ENCODE peak calls at places on chromosomes 3 and 15, in four cellular contexts. One of them, this sample, is unnamed.

GRCh38 chr3:101703169-101703568 is 16.7 kb upstream of the RPL24 start:
- DNase-seq in Calu3: peak; percentile 41
- DNase-seq in hepatocyte: no peak
- DNase-seq in progenitor cell of endocrine pancreas: no peak
- DNase-seq in this sample: no peak

GRCh38 chr15:52682200-52682599 is 3.0 kb upstream of the ATOSA start:
- DNase-seq in Calu3: no peak
- DNase-seq in hepatocyte: no peak
- DNase-seq in progenitor cell of endocrine pancreas: no peak
- DNase-seq in this sample: no peak

GRCh38 chr15:77644543-77645247 is 12.0 kb upstream of the LINGO1 start:
- DNase-seq in Calu3: no peak
- DNase-seq in hepatocyte: no peak
- DNase-seq in progenitor cell of endocrine pancreas: no peak
- DNase-seq in this sample: no peak

GRCh38 chr3:3705090-3705775 is 94.0 kb upstream of the LRRN1 start:
- DNase-seq in Calu3: no peak
- DNase-seq in hepatocyte: no peak
- DNase-seq in progenitor cell of endocrine pancreas: no peak
- DNase-seq in this sample: no peak

GRCh38 chr3:95539950-95540483 is 1274.4 kb upstream of the EPHA6 start:
- DNase-seq in Calu3: no peak
- DNase-seq in hepatocyte: no peak
- DNase-seq in progenitor cell of endocrine pancreas: no peak
- DNase-seq in this sample: no peak

GRCh38 chr3:135240426-135240825 is 445.4 kb downstream of the EPHB1 start:
- DNase-seq in Calu3: no peak
- DNase-seq in hepatocyte: no peak
- DNase-seq in progenitor cell of endocrine pancreas: no peak
- DNase-seq in this sample: no peak

GRCh38 chr3:87867001-87867400 is 191.8 kb downstream of the CGGBP1 start:
- DNase-seq in Calu3: no peak
- DNase-seq in hepatocyte: no peak
- DNase-seq in progenitor cell of endocrine pancreas: no peak
- DNase-seq in this sample: no peak

GRCh38 chr3:64266065-64266874 is 41.0 kb upstream of the PRICKLE2 start:
- DNase-seq in Calu3: no peak
- DNase-seq in hepatocyte: peak; percentile 68
- DNase-seq in progenitor cell of endocrine pancreas: no peak
- DNase-seq in this sample: no peak

GRCh38 chr3:66053009-66053782 is 14.5 kb upstream of the MAGI1 start:
- DNase-seq in Calu3: peak; percentile 15
- DNase-seq in hepatocyte: no peak
- DNase-seq in progenitor cell of endocrine pancreas: no peak
- DNase-seq in this sample: no peak

GRCh38 chr15:85394552-85395333 is 14.3 kb downstream of the AKAP13 start:
- DNase-seq in Calu3: no peak
- DNase-seq in hepatocyte: peak; percentile 12
- DNase-seq in progenitor cell of endocrine pancreas: no peak
- DNase-seq in this sample: no peak

GRCh38 chr3:157460253-157460652 is 23.6 kb downstream of the PTX3 start:
- DNase-seq in Calu3: no peak
- DNase-seq in hepatocyte: no peak
- DNase-seq in progenitor cell of endocrine pancreas: no peak
- DNase-seq in this sample: no peak

DNA sequence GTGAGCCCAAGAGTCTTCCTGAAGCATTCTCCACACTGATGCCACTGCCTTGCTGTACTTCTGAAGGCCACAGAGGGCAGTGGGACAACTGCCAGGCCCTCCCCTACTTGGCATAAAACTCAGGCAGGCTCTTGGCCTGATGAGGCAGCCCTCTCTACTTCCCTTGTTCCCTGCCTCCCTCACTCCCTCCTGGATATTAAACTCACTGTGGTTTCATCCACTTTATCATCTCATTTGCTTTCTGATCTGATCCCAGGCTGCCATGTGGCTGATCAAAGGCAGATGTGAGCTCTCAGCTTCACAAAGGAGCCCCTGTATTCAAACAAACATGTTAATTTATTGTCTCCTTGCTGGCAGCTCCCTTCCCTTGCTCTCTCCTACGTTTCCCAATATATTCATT is 533.5 kb downstream of the IGSF11 start:
- DNase-seq in Calu3: peak; percentile 39
- DNase-seq in hepatocyte: peak; percentile 43
- DNase-seq in progenitor cell of endocrine pancreas: no peak
- DNase-seq in this sample: no peak
- TF ChIP-seq CTCF in Calu3: no peak
- TF ChIP-seq CTCF in hepatocyte: no peak
- TF ChIP-seq CTCF in progenitor cell of endocrine pancreas: peak; percentile 18
- TF ChIP-seq CTCF in this sample: no peak

GRCh38 chr3:194606163-194606562 is 27.1 kb downstream of the TMEM44 start:
- DNase-seq in Calu3: no peak
- DNase-seq in hepatocyte: no peak
- DNase-seq in progenitor cell of endocrine pancreas: no peak
- DNase-seq in this sample: no peak

GRCh38 chr3:194602580-194603300 is 30.5 kb downstream of the TMEM44 start:
- DNase-seq in Calu3: no peak
- DNase-seq in hepatocyte: no peak
- DNase-seq in progenitor cell of endocrine pancreas: no peak
- DNase-seq in this sample: no peak

GRCh38 chr3:194606941-194607340 is 26.3 kb downstream of the TMEM44 start:
- DNase-seq in Calu3: no peak
- DNase-seq in hepatocyte: no peak
- DNase-seq in progenitor cell of endocrine pancreas: no peak
- DNase-seq in this sample: no peak

GRCh38 chr3:194604126-194604525 is 29.1 kb downstream of the TMEM44 start:
- DNase-seq in Calu3: no peak
- DNase-seq in hepatocyte: no peak
- DNase-seq in progenitor cell of endocrine pancreas: no peak
- DNase-seq in this sample: no peak

DNA sequence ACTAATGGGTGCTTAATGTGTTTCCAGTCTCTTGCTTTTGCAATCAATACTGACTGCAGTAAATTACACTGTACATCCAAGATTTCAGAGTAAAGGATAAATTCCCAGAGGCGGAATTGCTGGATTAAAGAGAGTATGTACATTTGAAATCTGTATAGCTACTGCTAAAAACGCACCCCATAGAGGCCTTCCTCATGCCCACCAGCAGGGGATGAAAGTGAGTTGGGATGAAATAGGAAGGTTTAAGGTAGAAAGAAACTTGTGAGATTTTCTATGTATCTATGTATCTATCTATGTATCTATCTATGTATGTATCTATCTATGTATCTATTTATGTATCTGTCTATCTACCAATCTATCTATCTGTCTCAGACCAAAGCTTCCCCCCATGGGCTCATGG is 28.4 kb downstream of the TMEM44 start:
- DNase-seq in Calu3: no peak
- DNase-seq in hepatocyte: no peak
- DNase-seq in progenitor cell of endocrine pancreas: no peak
- DNase-seq in this sample: no peak
- TF ChIP-seq CTCF in Calu3: peak; percentile 57
- TF ChIP-seq CTCF in hepatocyte: no peak
- TF ChIP-seq CTCF in progenitor cell of endocrine pancreas: peak; percentile 40
- TF ChIP-seq CTCF in this sample: no peak

DNA sequence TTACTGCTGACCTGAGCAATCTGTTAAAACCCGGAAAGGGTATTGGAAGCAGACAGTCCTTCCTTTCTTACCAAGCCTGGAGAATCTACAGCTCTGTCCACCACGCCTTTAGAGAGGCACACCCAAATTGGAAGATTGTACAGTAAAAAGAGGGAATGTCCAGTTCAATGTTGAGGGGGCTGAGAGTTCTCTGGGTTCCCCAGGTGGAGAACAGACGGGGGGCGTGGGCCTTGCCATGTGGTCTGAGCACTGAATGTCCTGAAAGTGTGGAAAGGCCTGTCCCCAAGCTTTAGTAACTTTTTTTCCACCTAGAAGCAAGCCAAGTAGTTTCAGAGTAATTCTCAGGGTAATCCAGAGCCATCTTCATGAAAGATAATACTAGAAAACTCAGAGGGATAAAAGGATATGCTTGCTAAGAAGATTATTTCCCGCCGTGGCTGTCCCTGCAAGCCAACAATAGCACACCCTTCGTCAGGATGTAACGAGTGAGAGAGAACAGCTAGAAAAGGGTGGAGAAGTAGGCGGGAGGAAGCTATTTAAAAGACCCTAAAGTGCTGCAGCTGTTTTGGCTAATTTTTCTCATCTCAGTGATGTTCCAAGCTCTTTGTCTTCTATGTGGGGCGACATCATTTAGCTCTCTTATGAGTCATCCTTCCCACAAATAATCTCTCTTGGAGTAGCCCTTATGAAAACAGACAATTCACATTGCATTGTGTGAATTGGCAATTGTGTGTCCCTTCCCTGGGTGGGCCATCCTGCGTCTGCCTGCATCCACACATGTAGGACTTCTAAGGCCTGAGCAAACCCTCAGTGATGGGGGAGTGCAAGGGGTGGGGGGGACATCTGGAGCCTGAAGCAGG is 181.0 kb downstream of the ATG7 start:
- DNase-seq in Calu3: no peak
- DNase-seq in hepatocyte: peak; percentile 11
- DNase-seq in progenitor cell of endocrine pancreas: no peak
- DNase-seq in this sample: no peak
- TF ChIP-seq CTCF in Calu3: no peak
- TF ChIP-seq CTCF in hepatocyte: no peak
- TF ChIP-seq CTCF in progenitor cell of endocrine pancreas: no peak
- TF ChIP-seq CTCF in this sample: no peak

GRCh38 chr3:147356909-147357733 is 49.2 kb downstream of the ZIC4 start:
- DNase-seq in Calu3: no peak
- DNase-seq in hepatocyte: no peak
- DNase-seq in progenitor cell of endocrine pancreas: no peak
- DNase-seq in this sample: no peak
- TF ChIP-seq CTCF in Calu3: no peak
- TF ChIP-seq CTCF in hepatocyte: no peak
- TF ChIP-seq CTCF in progenitor cell of endocrine pancreas: peak; percentile 58
- TF ChIP-seq CTCF in this sample: no peak

GRCh38 chr3:43442872-43443395 is 156.6 kb downstream of the SNRK start:
- DNase-seq in Calu3: no peak
- DNase-seq in hepatocyte: no peak
- DNase-seq in progenitor cell of endocrine pancreas: no peak
- DNase-seq in this sample: no peak
- TF ChIP-seq CTCF in Calu3: no peak
- TF ChIP-seq CTCF in hepatocyte: no peak
- TF ChIP-seq CTCF in progenitor cell of endocrine pancreas: no peak
- TF ChIP-seq CTCF in this sample: no peak

GRCh38 chr3:81914254-81914653 is 152.8 kb upstream of the GBE1 start:
- DNase-seq in Calu3: no peak
- DNase-seq in hepatocyte: no peak
- DNase-seq in progenitor cell of endocrine pancreas: no peak
- DNase-seq in this sample: no peak

GRCh38 chr3:81909756-81910155 is 148.3 kb upstream of the GBE1 start:
- DNase-seq in Calu3: no peak
- DNase-seq in hepatocyte: no peak
- DNase-seq in progenitor cell of endocrine pancreas: no peak
- DNase-seq in this sample: no peak

GRCh38 chr3:81908596-81908995 is 147.2 kb upstream of the GBE1 start:
- DNase-seq in Calu3: no peak
- DNase-seq in hepatocyte: no peak
- DNase-seq in progenitor cell of endocrine pancreas: no peak
- DNase-seq in this sample: no peak

GRCh38 chr3:81910244-81910852 is 148.9 kb upstream of the GBE1 start:
- DNase-seq in Calu3: peak; percentile 32
- DNase-seq in hepatocyte: peak; percentile 58
- DNase-seq in progenitor cell of endocrine pancreas: no peak
- DNase-seq in this sample: peak; percentile 22
- TF ChIP-seq CTCF in Calu3: peak; percentile 44
- TF ChIP-seq CTCF in hepatocyte: peak; percentile 67
- TF ChIP-seq CTCF in progenitor cell of endocrine pancreas: peak; percentile 83
- TF ChIP-seq CTCF in this sample: peak; percentile 22